ENCODE peak calls at places on chromosomes 13 and 19, in five cellular contexts. G is H1, O is K562, P is HepG2, Z is GM12878. W is an unnamed sample.

GRCh38 chr19:46416077-46416709 is 2.8 kb upstream of the CCDC8 start:
- DNase-seq in P (peak; percentile 59), G (peak; percentile 95), Z (no peak), O (peak; percentile 94), W (peak; percentile 95)

GRCh38 chr13:30026093-30026492 is 175.7 kb upstream of the UBL3 start:
- DNase-seq in P (no peak), Z (no peak), G (no peak), O (no peak), W (no peak)

GRCh38 chr13:74074723-74075122 is 59.5 kb downstream of the KLF12 start:
- DNase-seq in Z (no peak), P (no peak), O (no peak), G (no peak), W (no peak)

GRCh38 chr13:114118763-114119123 is 13.7 kb downstream of the RASA3 start:
- DNase-seq in O (no peak), P (no peak), Z (no peak), G (no peak), W (peak; percentile 43)

GRCh38 chr19:51131780-51132680 is 7.3 kb downstream of the SIGLEC9 start:
- DNase-seq in P (no peak), O (peak; percentile 70), G (no peak), Z (no peak), W (peak; percentile 34)

GRCh38 chr13:48110132-48110868 is 15.4 kb upstream of the MED4 start:
- DNase-seq in O (no peak), Z (no peak), G (no peak), P (no peak), W (no peak)

GRCh38 chr13:114143806-114144605 is 11.6 kb upstream of the RASA3 start:
- DNase-seq in O (peak; percentile 53), G (peak; percentile 59), P (peak; percentile 74), Z (no peak), W (peak; percentile 61)

GRCh38 chr19:13459351-13459750 is 46.9 kb downstream of the CACNA1A start:
- DNase-seq in Z (no peak), G (peak; percentile 53), O (no peak), P (no peak), W (no peak)

GRCh38 chr19:55251296-55252081 is 7.3 kb downstream of the PPP6R1 start:
- DNase-seq in P (no peak), Z (no peak), O (peak; percentile 16), G (no peak), W (peak; percentile 9)

GRCh38 chr13:25905411-25906010 is 146.3 kb downstream of the SHISA2 start:
- DNase-seq in P (no peak), G (no peak), O (no peak), Z (no peak), W (no peak)

GRCh38 chr13:80824231-80824630 is 483.3 kb upstream of the SPRY2 start:
- DNase-seq in O (no peak), Z (no peak), P (no peak), G (no peak), W (no peak)

GRCh38 chr13:24274452-24274971 is 34.9 kb upstream of the C1QTNF9 start:
- DNase-seq in P (no peak), Z (peak; percentile 88), G (no peak), O (no peak), W (no peak)

GRCh38 chr19:5147971-5148793 is 179.3 kb downstream of the KDM4B start:
- DNase-seq in Z (no peak), P (no peak), O (no peak), G (no peak), W (no peak)

GRCh38 chr19:38032151-38032550 is 125.1 kb downstream of the SIPA1L3 start:
- DNase-seq in P (no peak), Z (no peak), G (no peak), O (no peak), W (no peak)

GRCh38 chr13:33150146-33150545 is 133.9 kb downstream of the KL start:
- DNase-seq in O (no peak), P (peak; percentile 34), G (no peak), Z (no peak), W (no peak)

GRCh38 chr13:51425410-51426042 is 27.3 kb downstream of the INTS6 start:
- DNase-seq in G (no peak), Z (no peak), P (no peak), O (no peak), W (no peak)

GRCh38 chr19:6739884-6740588 is 556 bp downstream of the TRIP10 start:
- DNase-seq in G (peak; percentile 83), O (peak; percentile 75), Z (no peak), P (no peak), W (peak; percentile 78)

GRCh38 chr19:6457958-6458694 is 1.5 kb downstream of the SLC25A23 start:
- DNase-seq in G (no peak), Z (peak; percentile 44), P (no peak), O (peak; percentile 79), W (no peak)

GRCh38 chr13:67283602-67284001 is 53.5 kb upstream of the PCDH9 start:
- DNase-seq in P (peak; percentile 88), O (no peak), Z (no peak), G (no peak), W (no peak)

DNA sequence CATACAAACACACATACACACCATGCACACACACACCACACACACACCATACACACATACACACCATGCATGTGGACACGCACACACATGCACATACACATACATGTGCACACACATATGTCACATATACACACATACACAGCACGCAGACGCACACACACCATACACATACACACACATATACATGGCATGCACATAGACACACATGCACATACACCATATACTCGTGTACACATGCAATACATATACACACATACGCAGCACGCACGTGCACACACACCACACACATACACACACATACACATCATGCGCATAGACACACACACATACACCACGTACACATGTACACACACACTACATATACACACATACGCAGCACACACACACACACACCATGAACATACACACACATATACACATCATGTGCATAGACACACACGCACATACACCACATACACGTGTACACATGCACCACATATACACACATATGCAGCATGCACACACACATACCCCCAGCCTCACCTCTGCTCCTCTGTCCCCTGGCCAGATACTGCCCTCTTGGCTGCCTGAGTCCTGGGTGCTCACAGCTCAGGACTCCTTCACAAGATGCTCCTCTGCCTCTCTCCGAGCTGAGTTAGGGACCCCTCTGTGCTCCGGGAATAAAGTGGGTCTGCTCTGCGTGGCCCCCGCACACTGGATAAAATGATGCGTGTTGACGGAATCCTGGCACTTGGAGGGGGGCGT is 70.9 kb upstream of the ARHGEF7 start:
- DNase-seq in G (no peak), Z (no peak), O (no peak), P (no peak), W (no peak)
- H4K20me1 ChIP-seq in G (peaks cover 4% of the 10 kb centered on the region), Z (no peaks in the 10 kb centered on the region), O (no peaks in the 10 kb centered on the region), P (no peaks in the 10 kb centered on the region), W (no peaks in the 10 kb centered on the region)

DNA sequence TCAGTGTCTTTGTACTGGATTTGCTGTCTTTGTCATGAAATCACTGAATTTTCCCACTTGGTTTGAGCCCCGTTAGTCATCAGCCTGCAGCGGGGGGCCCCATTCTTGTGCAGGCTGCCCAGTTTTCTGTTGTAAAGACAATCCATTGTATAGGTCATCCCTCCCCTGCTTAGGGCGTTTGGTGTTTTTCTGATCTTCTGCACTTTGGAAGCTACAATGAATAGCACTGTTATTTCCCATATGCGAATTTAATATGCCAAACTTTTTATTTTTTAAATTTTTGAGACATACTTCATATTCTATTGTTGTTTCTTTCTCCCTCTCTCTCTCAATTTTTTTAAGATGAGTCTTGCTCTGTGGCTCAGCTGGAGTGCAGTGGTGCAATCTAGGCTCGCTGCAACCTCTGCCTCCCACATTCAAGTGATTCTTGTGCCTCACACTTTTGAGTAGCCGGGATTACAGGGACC is 9.0 kb downstream of the SLC27A1 start:
- DNase-seq in P (no peak), O (no peak), Z (no peak), G (no peak), W (no peak)
- H3K4me2 ChIP-seq in P (no peak overlapping the region), O (no peak overlapping the region), Z (no peak overlapping the region), G (no peak overlapping the region), W (peak overlapping the region; percentile 15)

GRCh38 chr19:941292-942132 is 15.7 kb downstream of the ARID3A start:
- DNase-seq in G (no peak), Z (no peak), O (no peak), P (no peak), W (no peak)

GRCh38 chr19:939439-939838 is 13.6 kb downstream of the ARID3A start:
- DNase-seq in O (no peak), G (no peak), Z (no peak), P (no peak), W (no peak)

GRCh38 chr19:942133-942645 is 16.4 kb downstream of the ARID3A start:
- DNase-seq in Z (no peak), P (no peak), G (no peak), O (no peak), W (no peak)

GRCh38 chr19:939922-940321 is 14.1 kb downstream of the ARID3A start:
- DNase-seq in Z (no peak), G (no peak), O (no peak), P (no peak), W (no peak)

DNA sequence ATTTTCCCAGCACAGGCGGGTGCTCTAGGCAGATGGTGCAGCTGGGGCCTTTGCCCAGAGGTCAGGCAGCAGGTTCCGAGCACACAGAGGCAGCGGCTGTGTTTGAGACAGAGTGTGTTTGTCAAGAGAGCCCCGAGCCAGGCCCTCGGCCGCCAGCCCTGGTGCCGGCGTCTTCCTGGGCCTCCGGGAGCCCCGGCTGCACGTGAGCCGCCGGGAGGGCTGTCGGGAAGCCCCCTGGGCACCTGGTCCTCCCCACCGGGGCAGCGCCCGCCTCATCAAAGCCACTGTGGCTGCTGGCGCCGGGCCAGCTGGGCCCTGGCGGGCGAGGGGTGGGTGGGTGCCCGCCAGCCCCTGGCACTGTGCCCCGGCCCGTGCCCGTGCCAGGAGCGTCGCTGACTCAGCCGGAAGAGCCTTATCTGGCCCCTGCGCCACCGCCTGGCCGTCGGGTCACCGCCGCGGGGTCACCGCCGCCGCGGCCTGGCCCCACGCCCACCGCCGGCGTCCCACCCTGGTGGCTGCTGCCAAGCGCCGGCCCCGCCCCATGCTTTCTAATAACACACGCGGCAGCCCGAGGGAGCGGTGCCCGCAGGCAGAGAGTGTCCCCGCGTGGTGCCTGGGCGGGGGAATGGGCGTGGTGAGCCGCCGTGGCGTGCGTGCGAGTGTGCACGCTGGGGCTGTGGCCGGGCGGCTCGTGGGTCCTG is 14.9 kb downstream of the ARID3A start:
- DNase-seq in G (no peak), Z (no peak), O (no peak), P (no peak), W (peak; percentile 93)
- TF ChIP-seq CHD2 in G (no peak), Z (no peak), O (no peak), P (no peak), W (no peak)

GRCh38 chr13:106534844-106535551 is 464 bp downstream of the EFNB2 start:
- DNase-seq in O (no peak), P (no peak), Z (no peak), G (peak; percentile 76), W (no peak)

GRCh38 chr13:106532111-106532929 is 3.1 kb downstream of the EFNB2 start:
- DNase-seq in P (no peak), G (no peak), Z (no peak), O (no peak), W (peak; percentile 22)

GRCh38 chr13:106533101-106533939 is 2.1 kb downstream of the EFNB2 start:
- DNase-seq in O (no peak), Z (no peak), P (peak; percentile 21), G (peak; percentile 82), W (peak; percentile 84)

GRCh38 chr13:106535552-106536243 is at the start of gene EFNB2:
- DNase-seq in G (peak; percentile 89), Z (peak; percentile 26), P (peak; percentile 67), O (peak; percentile 98), W (peak; percentile 98)

GRCh38 chr13:106533940-106534843 is 1.3 kb downstream of the EFNB2 start:
- DNase-seq in P (no peak), G (peak; percentile 72), O (no peak), Z (no peak), W (peak; percentile 64)
- H4K20me1 ChIP-seq in P (no peaks in the 10 kb centered on the region), G (peaks cover 7% of the 10 kb centered on the region), O (no peaks in the 10 kb centered on the region), Z (no peaks in the 10 kb centered on the region), W (no peaks in the 10 kb centered on the region)